ENCODE peak calls at places on chromosome 21, in seven cellular contexts. D is activated gamma-delta T cell; A is activated naive CD4-positive, alpha-beta T cell; S is activated CD8-positive, alpha-beta memory T cell treated with anti-CD3 and anti-CD28 coated beads for 48 hours; E is pancreas; K is GOT3; F is MV-4-11. J is an unnamed sample.

GRCh38 chr21:46569071-46569470 is 35.8 kb downstream of the S100B start:
- DNase-seq in K (no peak), S (no peak), E (no peak), D (no peak), F (no peak), A (no peak), J (no peak)

GRCh38 chr21:27776925-27777553 is 810.2 kb upstream of the ADAMTS5 start:
- DNase-seq in S (no peak), D (no peak), A (no peak), E (peak), K (no peak), F (peak), J (no peak)

GRCh38 chr21:42164064-42164789 is 54.7 kb upstream of the ABCG1 start:
- DNase-seq in F (peak), A (no peak), D (no peak), K (no peak), S (no peak), E (peak), J (peak)

GRCh38 chr21:22535630-22536029 is 1537.4 kb downstream of the NCAM2 start:
- DNase-seq in S (no peak), K (no peak), E (no peak), A (no peak), D (no peak), F (no peak), J (no peak)

GRCh38 chr21:26795866-26796329 is 49.3 kb downstream of the ADAMTS1 start:
- DNase-seq in F (no peak), S (no peak), D (no peak), A (no peak), E (no peak), K (no peak), J (no peak)

GRCh38 chr21:15809818-15810217 is 80.0 kb downstream of the USP25 start:
- DNase-seq in K (no peak), F (peak), S (no peak), A (no peak), D (no peak), E (no peak), J (no peak)

GRCh38 chr21:45438391-45439145 is 33.6 kb downstream of the COL18A1 start:
- DNase-seq in A (no peak), S (no peak), F (no peak), D (no peak), E (no peak), K (no peak), J (no peak)

GRCh38 chr21:46005081-46005480 is 23.5 kb downstream of the COL6A1 start:
- DNase-seq in S (no peak), F (no peak), E (no peak), A (no peak), K (no peak), D (no peak), J (peak)

GRCh38 chr21:34276711-34277425 is 86.9 kb upstream of the KCNE2 start:
- DNase-seq in D (no peak), F (peak), K (no peak), A (no peak), S (no peak), E (no peak), J (no peak)

GRCh38 chr21:45286671-45287437 is 841 bp downstream of the POFUT2 start:
- DNase-seq in K (no peak), D (no peak), S (no peak), F (no peak), A (no peak), E (no peak), J (no peak)

GRCh38 chr21:46022551-46023107 is 41.1 kb downstream of the COL6A1 start:
- DNase-seq in F (no peak), S (no peak), E (no peak), A (no peak), K (no peak), D (no peak), J (no peak)

GRCh38 chr21:44957047-44957831 is 17.4 kb downstream of the SLX9 start:
- DNase-seq in K (no peak), D (no peak), S (no peak), E (no peak), A (no peak), F (no peak), J (no peak)

GRCh38 chr21:26447932-26448331 is 125.2 kb downstream of the CYYR1 start:
- DNase-seq in S (no peak), K (no peak), A (no peak), D (no peak), F (no peak), E (no peak), J (no peak)

GRCh38 chr21:42835611-42836401 is 43.5 kb downstream of the WDR4 start:
- DNase-seq in F (no peak), A (no peak), S (no peak), E (no peak), D (no peak), K (no peak), J (no peak)

GRCh38 chr21:42980959-42981523 is 6.7 kb downstream of the PKNOX1 start:
- DNase-seq in S (no peak), F (peak), D (no peak), A (no peak), K (no peak), E (no peak), J (no peak)

GRCh38 chr21:15894596-15894995 is 164.8 kb downstream of the USP25 start:
- DNase-seq in F (no peak), K (no peak), S (no peak), D (no peak), A (no peak), E (no peak), J (no peak)

GRCh38 chr21:40689241-40689640 is 157.7 kb downstream of the DSCAM start:
- DNase-seq in K (no peak), A (no peak), E (no peak), S (no peak), F (no peak), D (no peak), J (no peak)

GRCh38 chr21:46109251-46110221 is 11.6 kb downstream of the COL6A2 start:
- DNase-seq in A (no peak), K (no peak), S (no peak), F (no peak), E (no peak), D (no peak), J (no peak)

GRCh38 chr21:37367301-37367757 is 756 bp downstream of the DYRK1A start:
- DNase-seq in E (peak), F (no peak), K (no peak), D (peak), A (no peak), S (peak), J (no peak)

GRCh38 chr21:14645702-14646101 is 99.6 kb upstream of the SAMSN1 start:
- DNase-seq in A (no peak), K (no peak), F (no peak), E (no peak), S (no peak), D (no peak), J (no peak)

GRCh38 chr21:35291963-35292627 is 243.0 kb upstream of the RUNX1 start:
- DNase-seq in K (no peak), F (peak), E (no peak), S (no peak), D (no peak), A (no peak), J (no peak)

GRCh38 chr21:39048574-39048973 is 134.7 kb downstream of the PSMG1 start:
- DNase-seq in E (no peak), S (no peak), D (no peak), A (no peak), K (no peak), F (no peak), J (no peak)

GRCh38 chr21:34707876-34708325 is 39.1 kb downstream of the CLIC6 start:
- DNase-seq in S (peak), F (peak), E (no peak), A (no peak), D (no peak), K (no peak), J (no peak)

GRCh38 chr21:18545908-18546307 is 142.3 kb upstream of the TMPRSS15 start:
- DNase-seq in A (no peak), K (no peak), D (no peak), E (no peak), F (no peak), S (no peak), J (no peak)

GRCh38 chr21:17610862-17611261 is 1.8 kb downstream of the BTG3 start:
- DNase-seq in D (no peak), F (no peak), A (no peak), S (no peak), K (no peak), E (no peak), J (no peak)

GRCh38 chr21:38488640-38489282 is 9.5 kb downstream of the ERG start:
- DNase-seq in E (no peak), S (no peak), F (no peak), A (no peak), K (no peak), D (no peak), J (no peak)

GRCh38 chr21:32807717-32808380 is 36.3 kb upstream of the PAXBP1 start:
- DNase-seq in D (no peak), K (no peak), E (no peak), F (no peak), S (no peak), A (no peak), J (no peak)

GRCh38 chr21:33396966-33397365 is 6.2 kb upstream of the IFNGR2 start:
- DNase-seq in A (no peak), K (no peak), E (no peak), F (peak), S (no peak), D (no peak), J (no peak)

GRCh38 chr21:45972716-45973474 is 8.7 kb upstream of the COL6A1 start:
- DNase-seq in K (no peak), A (no peak), F (no peak), E (no peak), D (no peak), S (no peak), J (no peak)

GRCh38 chr21:45404726-45405270 is at the start of gene COL18A1:
- DNase-seq in E (peak), A (no peak), D (no peak), S (no peak), F (no peak), K (no peak), J (peak)

GRCh38 chr21:34887729-34888568 is 161.2 kb downstream of the RUNX1 start:
- DNase-seq in A (peak), K (peak), D (peak), E (peak), F (peak), S (peak), J (peak)

GRCh38 chr21:45304945-45305344 is 17.2 kb upstream of the POFUT2 start:
- DNase-seq in E (no peak), A (no peak), D (no peak), S (no peak), K (no peak), F (no peak), J (no peak)

J was measured in memory B cell.